ENCODE peak calls at places on chromosomes 5 and 9, in five cellular contexts. C, E, V, M and Z are unnamed samples.

GRCh38 chr5:120096413-120096812 is 367.7 kb upstream of the PRR16 start:
- DNase-seq in C (peak), E (peak), V (no peak), M (no peak), Z (peak)

GRCh38 chr5:80139573-80139972 is 104.4 kb downstream of the THBS4 start:
- DNase-seq in C (no peak), E (no peak), V (no peak), M (no peak), Z (no peak)

GRCh38 chr5:180001136-180001535 is 70.4 kb downstream of the RNF130 start:
- DNase-seq in C (no peak), E (no peak), V (no peak), M (no peak), Z (no peak)

GRCh38 chr9:137167752-137168574 is 1.9 kb downstream of the LRRC26 start:
- DNase-seq in C (no peak), E (no peak), V (no peak), M (no peak), Z (no peak)

GRCh38 chr9:2235623-2236022 is 220.5 kb downstream of the SMARCA2 start:
- DNase-seq in C (no peak), E (no peak), V (no peak), M (no peak), Z (no peak)

GRCh38 chr5:68243681-68244080 is 28.1 kb downstream of the PIK3R1 start:
- DNase-seq in C (no peak), E (no peak), V (no peak), M (no peak), Z (no peak)

GRCh38 chr9:102038006-102038405 is 299.6 kb upstream of the GRIN3A start:
- DNase-seq in C (no peak), E (no peak), V (no peak), M (no peak), Z (no peak)

GRCh38 chr9:127563579-127563978 is 48.5 kb upstream of the STXBP1 start:
- DNase-seq in C (no peak), E (no peak), V (no peak), M (no peak), Z (no peak)

GRCh38 chr5:138068742-138069375 is 15.0 kb upstream of the WNT8A start:
- DNase-seq in C (peak), E (peak), V (peak), M (peak), Z (peak)

GRCh38 chr5:108536321-108536720 is 154.4 kb upstream of the FBXL17 start:
- DNase-seq in C (no peak), E (no peak), V (no peak), M (no peak), Z (no peak)

GRCh38 chr5:77560677-77561263 is 68.7 kb upstream of the WDR41 start:
- DNase-seq in C (peak), E (peak), V (no peak), M (peak), Z (no peak)

GRCh38 chr9:114290561-114290986 is 32.3 kb upstream of the ORM1 start:
- DNase-seq in C (no peak), E (no peak), V (peak), M (no peak), Z (no peak)

GRCh38 chr9:73838871-73839270 is 658.3 kb upstream of the RORB start:
- DNase-seq in C (no peak), E (no peak), V (no peak), M (no peak), Z (no peak)

GRCh38 chr9:107161338-107161737 is 121.7 kb upstream of the RAD23B start:
- DNase-seq in C (no peak), E (no peak), V (no peak), M (no peak), Z (no peak)

GRCh38 chr9:113513541-113513940 is 50.0 kb downstream of the RGS3 start:
- DNase-seq in C (no peak), E (no peak), V (no peak), M (no peak), Z (no peak)

DNA sequence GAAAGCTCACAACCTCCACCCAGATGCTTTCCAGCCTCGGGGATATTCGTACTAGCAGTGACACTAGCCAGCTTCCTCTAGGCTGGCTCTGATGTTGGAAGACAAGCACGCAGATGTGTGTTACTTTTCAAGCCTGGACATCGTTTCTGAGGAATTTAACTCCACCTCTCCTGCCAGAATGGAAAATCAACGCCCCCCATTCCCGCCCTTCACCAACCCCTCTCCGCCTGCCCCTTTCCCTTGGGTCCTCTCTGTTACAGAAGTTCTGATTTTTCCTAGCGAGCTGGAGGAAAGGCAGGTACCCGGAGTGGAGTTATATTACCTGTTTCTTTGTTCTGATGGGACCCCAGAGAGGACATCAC is 543 bp upstream of the NNT start:
- DNase-seq in C (peak), E (peak), V (peak), M (peak), Z (peak)
- H3K27ac ChIP-seq in C (peak), E (peak), V (peak), M (peak), Z (peak)

GRCh38 chr5:141041427-141041785 is 9.8 kb upstream of the PCDHB1 start:
- DNase-seq in C (no peak), E (no peak), V (no peak), M (no peak), Z (no peak)
- TF ChIP-seq CTCF in C (peak), E (no peak), V (no peak), M (no peak), Z (no peak)

DNA sequence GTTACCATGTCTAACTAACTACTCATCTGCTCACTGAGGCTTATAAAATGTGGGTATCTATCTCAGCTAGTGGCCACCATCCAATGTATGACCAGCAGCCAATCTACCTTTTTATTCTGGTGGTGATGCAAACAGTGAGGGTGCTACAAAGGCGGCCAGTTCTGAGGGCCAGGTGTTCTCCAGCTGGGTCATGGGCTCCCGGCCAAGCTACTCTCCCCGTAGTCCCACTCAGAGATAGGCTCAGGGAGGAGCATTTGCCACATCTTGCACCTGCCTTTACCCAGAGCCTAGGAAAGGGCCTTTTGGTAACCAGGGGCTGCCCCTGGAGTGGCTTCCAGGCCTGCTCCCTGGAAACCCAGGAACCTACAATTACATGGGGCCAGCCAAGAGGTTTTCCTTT is 59.0 kb downstream of the PFDN1 start:
- DNase-seq in C (no peak), E (no peak), V (no peak), M (no peak), Z (no peak)
- H3K27ac ChIP-seq in C (peak), E (no peak), V (peak), M (no peak), Z (no peak)

GRCh38 chr5:39986614-39987013 is 561.8 kb upstream of the DAB2 start:
- DNase-seq in C (no peak), E (no peak), V (no peak), M (peak), Z (no peak)
- TF ChIP-seq CTCF in C (no peak), E (no peak), V (no peak), M (no peak), Z (peak)

GRCh38 chr5:154595662-154596061 is 117.6 kb upstream of the HAND1 start:
- DNase-seq in C (no peak), E (no peak), V (no peak), M (no peak), Z (no peak)
- H3K27ac ChIP-seq in C (no peak), E (no peak), V (no peak), M (no peak), Z (no peak)